ENCODE peak calls at places on chromosomes 11 and 22, in four cellular contexts. P, L, R and G are unnamed samples.

GRCh38 chr22:30459206-30460052 is 12.4 kb downstream of the SEC14L3 start:
- DNase-seq in L (no peak), P (no peak), R (peak), G (no peak)

GRCh38 chr11:63614136-63614664 is at the start of gene PLAAT3:
- DNase-seq in R (no peak), L (no peak), P (peak), G (peak)

GRCh38 chr22:25564320-25564978 is at the start of gene GRK3:
- DNase-seq in P (peak), R (no peak), L (no peak), G (peak)

GRCh38 chr11:88103337-88104206 is 71.7 kb downstream of the RAB38 start:
- DNase-seq in R (peak), P (peak), L (peak), G (peak)

GRCh38 chr11:13321431-13321830 is 43.8 kb downstream of the BMAL1 start:
- DNase-seq in R (no peak), P (no peak), L (no peak), G (no peak)

GRCh38 chr11:124899376-124900145 is 1.9 kb upstream of the ROBO4 start:
- DNase-seq in R (no peak), L (no peak), P (peak), G (no peak)

GRCh38 chr22:30823015-30823370 is 128.3 kb downstream of the OSBP2 start:
- DNase-seq in L (no peak), P (peak), R (no peak), G (no peak)

GRCh38 chr11:33875621-33876294 is 16.1 kb downstream of the LMO2 start:
- DNase-seq in R (no peak), P (no peak), L (no peak), G (no peak)

GRCh38 chr22:48718818-48719500 is 1108.7 kb downstream of the BRD1 start:
- DNase-seq in R (no peak), L (no peak), P (no peak), G (no peak)

GRCh38 chr22:23767673-23768548 is at the start of gene CHCHD10:
- DNase-seq in P (peak), L (no peak), R (peak), G (peak)

GRCh38 chr11:40376346-40376745 is 1083.1 kb downstream of the LRRC4C start:
- DNase-seq in L (no peak), P (no peak), R (no peak), G (no peak)

GRCh38 chr11:128210148-128210940 is 377.0 kb downstream of the ETS1 start:
- DNase-seq in R (peak), P (no peak), L (no peak), G (peak)

GRCh38 chr11:112844530-112844929 is 116.7 kb upstream of the NCAM1 start:
- DNase-seq in P (no peak), R (no peak), L (no peak), G (no peak)

GRCh38 chr22:44338906-44339305 is 26.2 kb upstream of the SHISAL1 start:
- DNase-seq in P (no peak), L (no peak), R (no peak), G (no peak)

GRCh38 chr22:28915969-28916368 is 32.6 kb downstream of the ZNRF3 start:
- DNase-seq in P (no peak), L (no peak), R (no peak), G (no peak)

GRCh38 chr11:92298238-92298565 is 73.6 kb downstream of the FAT3 start:
- DNase-seq in R (no peak), L (no peak), P (no peak), G (no peak)

GRCh38 chr11:127843483-127844396 is 743.6 kb downstream of the ETS1 start:
- DNase-seq in P (peak), L (no peak), R (peak), G (peak)

GRCh38 chr11:112719736-112720525 is 241.3 kb upstream of the NCAM1 start:
- DNase-seq in L (no peak), P (no peak), R (no peak), G (no peak)

GRCh38 chr11:133491680-133492383 is 40.5 kb downstream of the OPCML start:
- DNase-seq in R (no peak), L (no peak), P (no peak), G (no peak)

GRCh38 chr11:2808850-2809847 is 76.4 kb downstream of the CDKN1C start:
- DNase-seq in R (no peak), L (no peak), P (no peak), G (no peak)

GRCh38 chr11:128582496-128583366 is 4.6 kb downstream of the ETS1 start:
- DNase-seq in P (no peak), R (no peak), L (no peak), G (peak)

GRCh38 chr11:121895919-121896318 is 220.1 kb downstream of the BLID start:
- DNase-seq in L (no peak), P (no peak), R (no peak), G (no peak)

GRCh38 chr22:26194313-26194712 is 25.1 kb downstream of the SEZ6L start:
- DNase-seq in L (no peak), R (no peak), P (no peak), G (no peak)

GRCh38 chr11:128774593-128774992 is 80.7 kb downstream of the FLI1 start:
- DNase-seq in L (no peak), P (no peak), R (no peak), G (no peak)

DNA sequence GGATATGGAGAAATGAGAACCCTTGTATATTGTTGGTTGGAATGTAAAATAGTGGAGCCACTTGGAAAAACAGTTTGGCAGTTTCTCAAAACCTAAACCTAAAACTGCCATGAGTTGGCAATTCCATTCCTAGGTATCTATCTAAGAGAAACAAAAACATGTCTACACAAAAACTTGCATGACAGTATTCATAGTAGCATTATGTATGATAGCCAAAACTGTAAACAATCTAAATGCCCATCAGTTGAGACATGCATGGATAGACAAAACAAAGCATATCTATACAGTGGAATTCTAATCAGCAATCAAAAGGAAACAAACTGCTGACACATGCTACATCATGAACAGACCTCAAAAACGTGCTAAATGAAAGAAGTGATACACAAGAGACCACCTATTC is 34.9 kb downstream of the TRAF6 start:
- DNase-seq in P (no peak), R (no peak), L (no peak), G (no peak)
- TF ChIP-seq PBX3 in P (no peak), R (no peak), L (no peak), G (no peak)

GRCh38 chr22:16954060-16954403 is 54.0 kb downstream of the GAB4 start:
- DNase-seq in P (no peak), L (no peak), R (no peak), G (no peak)

GRCh38 chr22:16955081-16955480 is 52.9 kb downstream of the GAB4 start:
- DNase-seq in R (no peak), L (no peak), P (no peak), G (no peak)

GRCh38 chr22:16953206-16954059 is 54.6 kb downstream of the GAB4 start:
- DNase-seq in L (no peak), R (no peak), P (no peak), G (no peak)

DNA sequence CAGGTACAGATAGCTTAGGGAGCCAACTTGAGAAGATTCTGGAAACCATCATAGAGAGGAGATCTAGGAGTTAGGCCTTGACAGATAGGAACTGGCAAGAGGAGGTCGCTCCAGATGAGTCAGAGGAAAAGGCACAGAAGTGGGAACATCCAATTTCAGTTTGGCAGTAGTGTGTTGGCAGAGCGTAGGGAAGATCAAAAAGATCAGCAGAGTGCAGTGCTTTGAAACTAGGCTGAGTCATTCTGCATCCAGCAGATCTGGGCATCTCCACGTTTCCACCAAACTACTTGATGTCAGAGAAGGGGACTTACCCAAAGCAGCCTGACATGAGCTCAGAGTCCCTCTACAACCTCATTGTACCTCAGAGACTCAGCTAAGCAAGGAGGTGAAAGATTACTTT is 58.5 kb downstream of the GAB4 start:
- DNase-seq in R (no peak), P (no peak), L (peak), G (no peak)
- TF ChIP-seq USF2 in R (no peak), P (no peak), L (no peak), G (no peak)

DNA sequence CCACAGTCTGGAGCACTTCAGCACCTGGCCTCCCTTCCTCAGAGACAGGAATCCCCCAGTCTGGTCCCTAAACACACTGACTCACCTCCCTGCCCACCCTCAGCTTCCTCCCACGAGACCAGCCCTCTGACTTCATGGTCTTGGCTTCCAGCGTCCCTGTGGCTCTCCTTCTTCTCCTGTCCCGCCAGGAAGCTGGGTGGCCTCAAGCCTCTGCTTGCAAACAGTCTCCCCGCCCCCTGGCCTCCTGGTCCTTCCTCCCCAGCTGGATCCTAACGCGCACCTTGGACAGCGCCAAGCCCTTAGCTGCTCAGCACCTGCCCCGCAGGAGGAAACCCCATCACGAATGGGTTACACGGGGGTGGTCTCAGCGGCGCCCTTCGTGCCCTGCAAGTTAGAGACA is 4.5 kb downstream of the NCF4 start:
- DNase-seq in R (no peak), P (no peak), L (no peak), G (no peak)
- TF ChIP-seq PBX3 in R (no peak), P (no peak), L (no peak), G (no peak)

GRCh38 chr11:72431846-72432245 is 2.5 kb downstream of the CLPB start:
- DNase-seq in P (no peak), R (no peak), L (no peak), G (no peak)

GRCh38 chr11:72432347-72433287 is 1.7 kb downstream of the CLPB start:
- DNase-seq in R (peak), L (no peak), P (no peak), G (no peak)

GRCh38 chr11:72429626-72430025 is 4.7 kb downstream of the CLPB start:
- DNase-seq in L (no peak), R (no peak), P (no peak), G (no peak)

GRCh38 chr11:72433455-72434061 is 773 bp downstream of the CLPB start:
- DNase-seq in P (no peak), L (no peak), R (no peak), G (no peak)

GRCh38 chr11:72430743-72431570 is 3.4 kb downstream of the CLPB start:
- DNase-seq in R (peak), L (no peak), P (peak), G (peak)
- TF ChIP-seq USF2 in R (no peak), L (peak), P (no peak), G (no peak)

GRCh38 chr11:119705362-119705761 is 23.6 kb downstream of the NECTIN1 start:
- DNase-seq in R (no peak), P (no peak), L (no peak), G (no peak)

GRCh38 chr11:119709171-119709570 is 19.8 kb downstream of the NECTIN1 start:
- DNase-seq in P (no peak), R (no peak), L (no peak), G (no peak)

GRCh38 chr11:119706887-119707286 is 22.1 kb downstream of the NECTIN1 start:
- DNase-seq in L (no peak), R (no peak), P (no peak), G (no peak)

GRCh38 chr11:119704849-119705248 is 24.2 kb downstream of the NECTIN1 start:
- DNase-seq in P (no peak), L (no peak), R (no peak), G (no peak)

GRCh38 chr11:119706029-119706428 is 23.0 kb downstream of the NECTIN1 start:
- DNase-seq in P (no peak), L (no peak), R (no peak), G (no peak)
- TF ChIP-seq PBX3 in P (no peak), L (no peak), R (no peak), G (no peak)

DNA sequence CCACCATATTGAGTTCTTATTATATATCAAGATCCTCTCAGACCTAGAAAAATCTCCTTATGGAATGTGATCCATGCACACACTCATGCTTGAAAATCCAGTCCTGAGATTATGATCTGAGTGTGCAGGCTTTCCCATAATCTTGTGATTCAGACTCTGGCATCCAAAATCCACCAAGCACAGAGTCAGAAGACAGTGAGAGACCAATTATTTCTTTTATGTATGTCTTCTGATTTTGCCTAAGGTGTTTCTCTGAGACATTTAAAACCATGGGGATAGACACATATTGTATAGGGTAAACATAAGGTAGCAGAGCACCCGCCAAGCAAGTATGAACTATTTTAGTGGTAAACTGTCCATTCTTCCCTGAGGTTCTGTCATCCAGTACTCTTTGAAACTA is 52.0 kb upstream of the MMP13 start:
- DNase-seq in L (no peak), P (no peak), R (no peak), G (no peak)
- TF ChIP-seq USF2 in L (no peak), P (no peak), R (no peak), G (no peak)

DNA sequence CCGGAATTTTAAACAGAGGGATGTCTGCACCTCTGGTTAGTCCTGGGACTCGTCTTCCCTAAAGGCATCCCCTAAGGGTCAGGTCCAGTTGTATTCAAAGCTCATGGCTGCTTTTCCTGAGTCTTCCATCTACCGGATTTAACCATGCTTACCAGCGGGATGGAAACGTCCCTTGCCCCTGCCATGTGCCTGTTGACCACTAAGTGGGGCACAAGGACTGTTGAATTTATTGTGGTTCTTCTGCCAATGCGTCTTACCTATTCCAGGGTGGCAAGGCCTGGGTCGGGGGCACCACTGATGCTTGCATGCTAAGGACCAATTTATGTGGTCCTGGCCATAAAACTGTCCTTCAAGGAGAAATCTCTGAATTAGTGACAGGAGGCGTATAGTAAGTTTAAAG is 25.6 kb downstream of the ANKRD42 start:
- DNase-seq in L (no peak), R (peak), P (peak), G (no peak)
- TF ChIP-seq PBX3 in L (no peak), R (no peak), P (no peak), G (no peak)

GRCh38 chr11:114040706-114041211 is 18.8 kb upstream of the ZBTB16 start:
- DNase-seq in R (peak), P (no peak), L (no peak), G (peak)
- TF ChIP-seq USF2 in R (no peak), P (no peak), L (no peak), G (no peak)

GRCh38 chr11:94738746-94739145 is 29.4 kb upstream of the AMOTL1 start:
- DNase-seq in L (no peak), P (no peak), R (no peak), G (no peak)

GRCh38 chr11:94739331-94739730 is 28.8 kb upstream of the AMOTL1 start:
- DNase-seq in L (no peak), R (no peak), P (no peak), G (no peak)

GRCh38 chr11:94740975-94741707 is 27.0 kb upstream of the AMOTL1 start:
- DNase-seq in L (no peak), P (peak), R (peak), G (peak)

GRCh38 chr11:94742645-94743044 is 25.5 kb upstream of the AMOTL1 start:
- DNase-seq in R (no peak), P (no peak), L (no peak), G (no peak)

GRCh38 chr11:94740083-94740974 is 27.8 kb upstream of the AMOTL1 start:
- DNase-seq in P (peak), L (no peak), R (no peak), G (no peak)
- TF ChIP-seq PBX3 in P (no peak), L (no peak), R (no peak), G (no peak)